ENCODE peak calls at places on chromosome 6, in nine cellular contexts. V is NCI-H1048, L is choroid plexus epithelial cell, G is HTR-8/SVneo, H is iPS-NIHi11, T is NCI-H526, B is NCI-H69, Y is fibroblast of lung, U is sigmoid colon. K is an unnamed sample.

GRCh38 chr6:37777272-37777736 is 42.2 kb upstream of the ZFAND3 start:
- DNase-seq in Y (no peak), B (peak), L (peak), V (no peak), T (no peak), U (no peak), H (peak), G (no peak), K (no peak)

GRCh38 chr6:137547601-137548000 is 53.4 kb upstream of the OLIG3 start:
- DNase-seq in V (no peak), G (no peak), B (no peak), Y (no peak), U (no peak), H (no peak), L (no peak), T (no peak), K (no peak)

GRCh38 chr6:31558631-31559500 is 11.5 kb downstream of the NFKBIL1 start:
- DNase-seq in L (no peak), V (no peak), T (no peak), B (no peak), Y (no peak), U (peak), G (no peak), H (no peak), K (no peak)

GRCh38 chr6:139839506-139840156 is 465.2 kb upstream of the CITED2 start:
- DNase-seq in B (no peak), V (no peak), L (peak), G (no peak), U (peak), H (no peak), T (no peak), Y (no peak), K (no peak)

GRCh38 chr6:146047356-146047755 is 18.5 kb downstream of the GRM1 start:
- DNase-seq in L (no peak), G (no peak), V (no peak), B (no peak), Y (no peak), T (no peak), U (no peak), H (no peak), K (no peak)

GRCh38 chr6:162706236-162706635 is 21.3 kb downstream of the PRKN start:
- DNase-seq in G (no peak), H (no peak), L (peak), B (peak), T (no peak), V (no peak), U (peak), Y (peak), K (peak)

GRCh38 chr6:82906951-82907350 is 158.7 kb downstream of the UBE3D start:
- DNase-seq in T (no peak), H (no peak), Y (peak), U (no peak), G (peak), V (no peak), B (peak), L (peak), K (peak)

GRCh38 chr6:137910424-137910834 is 43.4 kb downstream of the TNFAIP3 start:
- DNase-seq in B (no peak), T (no peak), G (no peak), H (no peak), Y (no peak), L (no peak), U (no peak), V (no peak), K (peak)

GRCh38 chr6:151609146-151609962 is 115.5 kb downstream of the CCDC170 start:
- DNase-seq in T (no peak), L (no peak), B (no peak), Y (no peak), H (no peak), G (no peak), V (no peak), U (peak), K (no peak)

GRCh38 chr6:21992178-21992967 is 304.5 kb downstream of the PRL start:
- DNase-seq in B (no peak), T (no peak), H (no peak), V (no peak), U (no peak), G (peak), L (peak), Y (peak), K (peak)

GRCh38 chr6:4693566-4693965 is 82.6 kb upstream of the CDYL start:
- DNase-seq in H (no peak), L (no peak), U (no peak), Y (no peak), G (no peak), V (no peak), B (no peak), T (no peak), K (no peak)

GRCh38 chr6:35401514-35401913 is 50.6 kb upstream of the FANCE start:
- DNase-seq in T (no peak), Y (no peak), U (no peak), H (no peak), L (no peak), G (no peak), B (no peak), V (no peak), K (no peak)

GRCh38 chr6:45543298-45544235 is 165.8 kb upstream of the SUPT3H start:
- DNase-seq in V (no peak), B (no peak), U (no peak), L (peak), T (no peak), Y (peak), H (no peak), G (no peak), K (peak)

GRCh38 chr6:38845931-38846330 is 130.8 kb downstream of the DNAH8 start:
- DNase-seq in V (no peak), L (no peak), Y (no peak), U (no peak), T (no peak), B (no peak), H (no peak), G (no peak), K (no peak)

GRCh38 chr6:105568751-105569150 is 165.9 kb upstream of the PREP start:
- DNase-seq in H (no peak), T (no peak), U (no peak), B (no peak), L (no peak), V (no peak), G (no peak), Y (no peak), K (no peak)

GRCh38 chr6:42598300-42598699 is 34.5 kb downstream of the UBR2 start:
- DNase-seq in Y (no peak), L (no peak), H (no peak), T (no peak), U (no peak), B (no peak), G (no peak), V (no peak), K (no peak)

GRCh38 chr6:139940741-139941712 is 566.6 kb upstream of the CITED2 start:
- DNase-seq in Y (peak), L (peak), G (no peak), T (no peak), U (no peak), H (no peak), V (no peak), B (peak), K (peak)

GRCh38 chr6:30127238-30128093 is 8.5 kb upstream of the TRIM40 start:
- DNase-seq in G (no peak), L (no peak), B (peak), H (peak), Y (no peak), T (no peak), U (no peak), V (no peak), K (no peak)

GRCh38 chr6:127547215-127547614 is 28.1 kb upstream of the MTCL3 start:
- DNase-seq in L (peak), V (no peak), T (no peak), B (peak), Y (no peak), G (no peak), H (peak), U (no peak), K (peak)

GRCh38 chr6:119337762-119338161 is 11.8 kb downstream of the MAN1A1 start:
- DNase-seq in B (no peak), L (no peak), Y (no peak), T (no peak), U (no peak), H (no peak), G (no peak), V (no peak), K (no peak)

GRCh38 chr6:36618366-36619355 is 24.5 kb downstream of the SRSF3 start:
- DNase-seq in V (no peak), T (no peak), U (peak), Y (no peak), G (no peak), B (no peak), H (no peak), L (no peak), K (no peak)

GRCh38 chr6:30646450-30647038 is 389 bp upstream of the C6orf136 start:
- DNase-seq in U (no peak), T (no peak), G (no peak), V (no peak), B (peak), H (peak), L (no peak), Y (no peak), K (peak)

GRCh38 chr6:143167224-143167623 is 106.5 kb downstream of the AIG1 start:
- DNase-seq in L (no peak), G (no peak), U (no peak), B (no peak), Y (no peak), V (no peak), H (no peak), T (no peak), K (no peak)

GRCh38 chr6:39072830-39073229 is 24.2 kb downstream of the GLP1R start:
- DNase-seq in B (no peak), V (no peak), T (no peak), U (peak), L (no peak), G (no peak), H (no peak), Y (no peak), K (no peak)

GRCh38 chr6:6346427-6346826 is 26.0 kb upstream of the F13A1 start:
- DNase-seq in U (no peak), Y (no peak), B (no peak), T (no peak), V (no peak), L (no peak), H (no peak), G (no peak), K (no peak)

GRCh38 chr6:34990971-34991560 is 102.0 kb downstream of the ANKS1A start:
- DNase-seq in H (no peak), L (peak), B (peak), Y (peak), G (no peak), T (no peak), U (no peak), V (no peak), K (peak)

GRCh38 chr6:62288562-62288961 is 2.5 kb upstream of the KHDRBS2 start:
- DNase-seq in T (no peak), H (no peak), Y (no peak), U (no peak), G (no peak), V (no peak), L (no peak), B (no peak), K (no peak)

GRCh38 chr6:36962874-36963273 is 8.3 kb downstream of the PI16 start:
- DNase-seq in G (no peak), Y (peak), U (peak), L (peak), T (no peak), H (peak), V (no peak), B (peak), K (peak)

GRCh38 chr6:90087103-90087833 is 193.0 kb downstream of the GJA10 start:
- DNase-seq in U (no peak), B (no peak), G (no peak), H (no peak), Y (peak), L (peak), V (no peak), T (no peak), K (no peak)

GRCh38 chr6:111764238-111765182 is 108.7 kb downstream of the FYN start:
- DNase-seq in Y (no peak), H (peak), T (peak), U (no peak), B (peak), L (no peak), V (no peak), G (no peak), K (no peak)

K was measured in adipocyte.